ENCODE peak calls at places on chromosomes 2 and 18, in five cellular contexts. One of them, this sample, is unnamed.
A peak's percentile ranks its signal among the peaks of the same experiment; 100 is the strongest.

GRCh38 chr18:499351-500229 is 911 bp downstream of the COLEC12 start:
- DNase-seq in testis: no peak
- DNase-seq in brain microvascular endothelial cell: peak; percentile 90
- DNase-seq in IMR-90: peak; percentile 85
- DNase-seq in sigmoid colon: peak; percentile 65
- DNase-seq in this sample: no peak

GRCh38 chr2:180184506-180184905 is 177.4 kb upstream of the CWC22 start:
- DNase-seq in testis: no peak
- DNase-seq in brain microvascular endothelial cell: peak; percentile 3
- DNase-seq in IMR-90: peak; percentile 64
- DNase-seq in sigmoid colon: no peak
- DNase-seq in this sample: no peak

GRCh38 chr2:32745191-32745590 is 117.3 kb downstream of the TTC27 start:
- DNase-seq in testis: no peak
- DNase-seq in brain microvascular endothelial cell: peak; percentile 43
- DNase-seq in IMR-90: peak; percentile 88
- DNase-seq in sigmoid colon: no peak
- DNase-seq in this sample: no peak

GRCh38 chr2:127596311-127597045 is 49.5 kb upstream of the GPR17 start:
- DNase-seq in testis: peak; percentile 5
- DNase-seq in brain microvascular endothelial cell: no peak
- DNase-seq in IMR-90: no peak
- DNase-seq in sigmoid colon: peak; percentile 25
- DNase-seq in this sample: no peak

GRCh38 chr2:113123731-113124130 is 3.7 kb upstream of the IL1RN start:
- DNase-seq in testis: no peak
- DNase-seq in brain microvascular endothelial cell: no peak
- DNase-seq in IMR-90: no peak
- DNase-seq in sigmoid colon: no peak
- DNase-seq in this sample: no peak

GRCh38 chr2:64945973-64946736 is 43.0 kb upstream of the SLC1A4 start:
- DNase-seq in testis: no peak
- DNase-seq in brain microvascular endothelial cell: peak; percentile 16
- DNase-seq in IMR-90: peak; percentile 17
- DNase-seq in sigmoid colon: no peak
- DNase-seq in this sample: no peak

GRCh38 chr2:111986116-111986900 is 68.8 kb upstream of the TMEM87B start:
- DNase-seq in testis: no peak
- DNase-seq in brain microvascular endothelial cell: no peak
- DNase-seq in IMR-90: peak; percentile 8
- DNase-seq in sigmoid colon: no peak
- DNase-seq in this sample: no peak

GRCh38 chr2:149767516-149767974 is 180.0 kb upstream of the MMADHC start:
- DNase-seq in testis: peak; percentile 16
- DNase-seq in brain microvascular endothelial cell: peak; percentile 72
- DNase-seq in IMR-90: peak; percentile 59
- DNase-seq in sigmoid colon: no peak
- DNase-seq in this sample: no peak

GRCh38 chr2:216879727-216880508 is 20.1 kb upstream of the TNP1 start:
- DNase-seq in testis: no peak
- DNase-seq in brain microvascular endothelial cell: no peak
- DNase-seq in IMR-90: no peak
- DNase-seq in sigmoid colon: no peak
- DNase-seq in this sample: no peak

GRCh38 chr2:159200498-159200897 is 86.0 kb downstream of the WDSUB1 start:
- DNase-seq in testis: no peak
- DNase-seq in brain microvascular endothelial cell: peak; percentile 39
- DNase-seq in IMR-90: peak; percentile 51
- DNase-seq in sigmoid colon: no peak
- DNase-seq in this sample: no peak

GRCh38 chr2:233068762-233069418 is 8.7 kb downstream of the INPP5D start:
- DNase-seq in testis: no peak
- DNase-seq in brain microvascular endothelial cell: no peak
- DNase-seq in IMR-90: no peak
- DNase-seq in sigmoid colon: peak; percentile 61
- DNase-seq in this sample: no peak

GRCh38 chr2:26078939-26079338 is 45.1 kb downstream of the RAB10 start:
- DNase-seq in testis: no peak
- DNase-seq in brain microvascular endothelial cell: no peak
- DNase-seq in IMR-90: no peak
- DNase-seq in sigmoid colon: no peak
- DNase-seq in this sample: no peak

GRCh38 chr2:30939354-30939753 is 132.1 kb upstream of the CAPN13 start:
- DNase-seq in testis: no peak
- DNase-seq in brain microvascular endothelial cell: no peak
- DNase-seq in IMR-90: no peak
- DNase-seq in sigmoid colon: no peak
- DNase-seq in this sample: no peak

GRCh38 chr18:56112013-56112749 is 524.2 kb upstream of the TCF4 start:
- DNase-seq in testis: no peak
- DNase-seq in brain microvascular endothelial cell: peak; percentile 63
- DNase-seq in IMR-90: peak; percentile 75
- DNase-seq in sigmoid colon: no peak
- DNase-seq in this sample: no peak

GRCh38 chr2:100779908-100780202 is 40.1 kb upstream of the NPAS2 start:
- DNase-seq in testis: no peak
- DNase-seq in brain microvascular endothelial cell: no peak
- DNase-seq in IMR-90: no peak
- DNase-seq in sigmoid colon: no peak
- DNase-seq in this sample: no peak

GRCh38 chr18:23401400-23402347 is 51.4 kb upstream of the RIOK3 start:
- DNase-seq in testis: peak; percentile 25
- DNase-seq in brain microvascular endothelial cell: peak; percentile 56
- DNase-seq in IMR-90: peak; percentile 73
- DNase-seq in sigmoid colon: no peak
- DNase-seq in this sample: no peak

GRCh38 chr2:189629553-189630453 is 31.5 kb upstream of the ASNSD1 start:
- DNase-seq in testis: no peak
- DNase-seq in brain microvascular endothelial cell: no peak
- DNase-seq in IMR-90: peak; percentile 43
- DNase-seq in sigmoid colon: no peak
- DNase-seq in this sample: no peak

GRCh38 chr2:207258191-207258991 is 92.6 kb upstream of the KLF7 start:
- DNase-seq in testis: peak; percentile 90
- DNase-seq in brain microvascular endothelial cell: peak; percentile 97
- DNase-seq in IMR-90: peak; percentile 100
- DNase-seq in sigmoid colon: peak; percentile 95
- DNase-seq in this sample: peak; percentile 81

GRCh38 chr2:220143336-220143735 is 515.9 kb downstream of the SLC4A3 start:
- DNase-seq in testis: no peak
- DNase-seq in brain microvascular endothelial cell: peak; percentile 72
- DNase-seq in IMR-90: peak; percentile 86
- DNase-seq in sigmoid colon: no peak
- DNase-seq in this sample: no peak

GRCh38 chr2:216206041-216206699 is 97.0 kb downstream of the XRCC5 start:
- DNase-seq in testis: no peak
- DNase-seq in brain microvascular endothelial cell: no peak
- DNase-seq in IMR-90: no peak
- DNase-seq in sigmoid colon: no peak
- DNase-seq in this sample: no peak

GRCh38 chr18:60684843-60685513 is 312.4 kb upstream of the MC4R start:
- DNase-seq in testis: no peak
- DNase-seq in brain microvascular endothelial cell: no peak
- DNase-seq in IMR-90: peak; percentile 17
- DNase-seq in sigmoid colon: no peak
- DNase-seq in this sample: no peak

GRCh38 chr2:230877737-230878598 is 13.2 kb downstream of the ITM2C start:
- DNase-seq in testis: no peak
- DNase-seq in brain microvascular endothelial cell: no peak
- DNase-seq in IMR-90: no peak
- DNase-seq in sigmoid colon: peak; percentile 53
- DNase-seq in this sample: no peak

GRCh38 chr2:45024600-45025291 is 15.5 kb upstream of the SIX2 start:
- DNase-seq in testis: no peak
- DNase-seq in brain microvascular endothelial cell: peak; percentile 74
- DNase-seq in IMR-90: peak; percentile 53
- DNase-seq in sigmoid colon: no peak
- DNase-seq in this sample: peak; percentile 73

GRCh38 chr2:105600602-105600948 is 144.1 kb upstream of the NCK2 start:
- DNase-seq in testis: peak; percentile 52
- DNase-seq in brain microvascular endothelial cell: no peak
- DNase-seq in IMR-90: no peak
- DNase-seq in sigmoid colon: no peak
- DNase-seq in this sample: no peak

GRCh38 chr18:58953627-58954026 is 89.0 kb downstream of the ZNF532 start:
- DNase-seq in testis: peak; percentile 83
- DNase-seq in brain microvascular endothelial cell: no peak
- DNase-seq in IMR-90: no peak
- DNase-seq in sigmoid colon: no peak
- DNase-seq in this sample: no peak

GRCh38 chr2:209584915-209585314 is 161.1 kb downstream of the MAP2 start:
- DNase-seq in testis: no peak
- DNase-seq in brain microvascular endothelial cell: no peak
- DNase-seq in IMR-90: no peak
- DNase-seq in sigmoid colon: no peak
- DNase-seq in this sample: no peak

GRCh38 chr18:42052137-42052708 is 97.2 kb downstream of the PIK3C3 start:
- DNase-seq in testis: no peak
- DNase-seq in brain microvascular endothelial cell: no peak
- DNase-seq in IMR-90: peak; percentile 52
- DNase-seq in sigmoid colon: no peak
- DNase-seq in this sample: no peak
- TF ChIP-seq CTCF in testis: peak; percentile 42
- TF ChIP-seq CTCF in brain microvascular endothelial cell: peak; percentile 18
- TF ChIP-seq CTCF in IMR-90: peak; percentile 57
- TF ChIP-seq CTCF in sigmoid colon: no peak
- TF ChIP-seq CTCF in this sample: no peak

DNA sequence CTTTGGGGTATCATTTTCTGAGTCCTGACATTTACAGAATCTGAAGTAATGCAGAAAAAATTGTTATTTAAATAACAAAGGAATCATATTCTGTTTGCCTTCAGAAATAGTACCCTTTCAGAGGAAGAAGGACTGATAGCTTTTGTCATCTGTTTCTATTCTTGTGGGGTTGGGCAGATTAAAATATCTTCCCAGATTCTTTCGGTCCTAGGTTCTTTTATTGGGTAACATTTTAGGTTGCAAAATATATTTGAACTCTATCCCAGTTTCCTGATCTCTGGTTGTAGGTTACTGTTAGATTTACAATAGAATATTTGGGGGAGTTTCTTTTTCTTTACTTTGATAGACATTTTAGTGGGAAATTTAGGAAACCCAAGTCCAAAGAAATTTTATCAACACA is 550.5 kb downstream of the SPAG16 start:
- DNase-seq in testis: no peak
- DNase-seq in brain microvascular endothelial cell: no peak
- DNase-seq in IMR-90: peak; percentile 19
- DNase-seq in sigmoid colon: no peak
- DNase-seq in this sample: no peak
- H3K27ac ChIP-seq in testis: no peak overlapping the region
- H3K27ac ChIP-seq in brain microvascular endothelial cell: peak overlapping the region; percentile 29
- H3K27ac ChIP-seq in IMR-90: peak overlapping the region; percentile 41
- H3K27ac ChIP-seq in sigmoid colon: no peak overlapping the region
- H3K27ac ChIP-seq in this sample: no peak overlapping the region

DNA sequence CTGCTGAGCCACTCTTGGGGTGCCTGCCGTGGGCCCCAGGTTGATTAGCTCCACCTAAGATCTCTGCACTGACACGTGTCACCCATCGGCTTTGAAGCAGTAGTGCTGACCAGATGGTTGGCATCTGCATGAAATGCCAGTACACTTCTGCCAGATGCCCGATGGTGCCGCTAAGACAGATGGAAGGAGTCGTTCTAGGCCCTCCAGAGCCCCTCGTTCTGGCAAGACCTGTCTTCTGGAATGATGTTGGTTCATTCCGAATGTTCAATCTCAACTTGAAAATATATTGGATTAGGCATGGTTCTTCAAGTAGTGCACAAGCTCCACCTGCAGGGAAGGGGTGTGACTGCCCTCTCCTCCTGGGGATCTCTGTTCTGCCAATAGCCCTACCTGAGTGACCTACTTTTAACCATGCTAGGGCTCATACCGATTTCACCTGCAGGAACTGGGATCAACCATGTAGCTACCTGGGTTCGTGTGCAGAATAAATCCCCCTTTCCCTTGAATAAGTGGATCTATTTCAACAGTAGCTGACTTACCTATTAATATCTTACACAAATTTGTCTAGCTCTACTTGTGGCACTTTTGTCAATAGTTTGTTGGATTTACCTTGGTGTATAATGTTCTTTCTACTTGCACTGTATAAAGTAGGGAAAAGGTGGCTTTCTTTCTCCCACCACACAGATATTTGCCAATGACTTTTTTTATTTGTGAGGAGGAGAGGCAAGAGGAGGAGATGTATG is 342.6 kb downstream of the CTNNA2 start:
- DNase-seq in testis: peak; percentile 61
- DNase-seq in brain microvascular endothelial cell: no peak
- DNase-seq in IMR-90: peak; percentile 7
- DNase-seq in sigmoid colon: no peak
- DNase-seq in this sample: no peak
- TF ChIP-seq CTCF in testis: no peak
- TF ChIP-seq CTCF in brain microvascular endothelial cell: peak; percentile 69
- TF ChIP-seq CTCF in IMR-90: peak; percentile 53
- TF ChIP-seq CTCF in sigmoid colon: no peak
- TF ChIP-seq CTCF in this sample: no peak

GRCh38 chr2:132620115-132620514 is 49.9 kb downstream of the LYPD1 start:
- DNase-seq in testis: no peak
- DNase-seq in brain microvascular endothelial cell: no peak
- DNase-seq in IMR-90: peak; percentile 34
- DNase-seq in sigmoid colon: no peak
- DNase-seq in this sample: no peak

GRCh38 chr2:132621131-132621875 is 48.7 kb downstream of the LYPD1 start:
- DNase-seq in testis: no peak
- DNase-seq in brain microvascular endothelial cell: no peak
- DNase-seq in IMR-90: no peak
- DNase-seq in sigmoid colon: no peak
- DNase-seq in this sample: no peak

GRCh38 chr2:132618734-132619133 is 51.3 kb downstream of the LYPD1 start:
- DNase-seq in testis: no peak
- DNase-seq in brain microvascular endothelial cell: no peak
- DNase-seq in IMR-90: no peak
- DNase-seq in sigmoid colon: no peak
- DNase-seq in this sample: no peak

GRCh38 chr2:132627542-132627941 is 42.5 kb downstream of the LYPD1 start:
- DNase-seq in testis: no peak
- DNase-seq in brain microvascular endothelial cell: no peak
- DNase-seq in IMR-90: no peak
- DNase-seq in sigmoid colon: no peak
- DNase-seq in this sample: no peak

DNA sequence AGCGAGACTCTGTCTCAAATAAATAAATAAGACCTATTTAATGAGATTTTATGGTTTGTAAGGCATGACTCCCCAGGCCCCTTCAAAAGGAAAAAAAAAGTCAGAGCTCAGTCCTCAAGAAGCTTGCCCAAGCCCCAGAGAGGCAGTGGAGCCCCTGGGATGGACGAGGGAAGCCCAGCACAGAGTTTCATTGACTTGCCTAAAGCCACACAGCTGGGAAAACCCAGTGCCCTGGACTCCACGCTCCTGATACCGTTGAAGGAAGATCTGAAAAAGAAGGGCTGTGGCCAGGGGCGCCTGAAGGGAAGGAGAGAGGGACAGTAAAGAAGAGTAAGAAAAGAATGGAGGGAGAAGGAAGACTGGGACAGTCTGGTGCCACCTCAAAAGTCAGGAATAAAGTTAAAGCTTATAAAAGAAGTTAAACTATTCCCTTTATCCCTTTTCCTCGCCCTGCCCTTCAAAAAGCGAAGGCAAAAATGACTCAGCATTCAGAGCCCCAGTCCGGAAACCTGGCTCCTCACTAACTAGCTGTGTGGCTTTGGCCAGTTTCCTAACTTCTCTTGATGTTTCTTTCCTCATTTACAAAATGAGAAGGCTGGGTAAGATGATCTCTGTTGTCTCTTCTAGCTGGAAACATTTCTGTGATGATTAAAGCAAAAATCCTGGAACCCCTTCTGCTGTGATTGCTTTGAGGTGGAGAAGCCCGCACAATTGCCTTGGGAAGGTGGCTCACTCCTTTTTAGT is 46.7 kb downstream of the LYPD1 start:
- DNase-seq in testis: no peak
- DNase-seq in brain microvascular endothelial cell: peak; percentile 8
- DNase-seq in IMR-90: peak; percentile 79
- DNase-seq in sigmoid colon: no peak
- DNase-seq in this sample: no peak
- H3K27ac ChIP-seq in testis: no peak overlapping the region
- H3K27ac ChIP-seq in brain microvascular endothelial cell: no peak overlapping the region
- H3K27ac ChIP-seq in IMR-90: peak overlapping the region; percentile 75
- H3K27ac ChIP-seq in sigmoid colon: no peak overlapping the region
- H3K27ac ChIP-seq in this sample: no peak overlapping the region